ENCODE peak calls at places on chromosomes 2 and 18, in five cellular contexts. One of them, this sample, is unnamed. For H3K36me3, the result is how much of the 10 kb centered on the place peaks cover.

GRCh38 chr2:240733803-240734495 is 42.3 kb downstream of the AQP12A start:
- DNase-seq in mammary epithelial cell: no peak
- DNase-seq in astrocyte: no peak
- DNase-seq in osteoblast: no peak
- DNase-seq in IMR-90: no peak
- DNase-seq in this sample: no peak

GRCh38 chr2:241788572-241788971 is 11.9 kb downstream of the GAL3ST2 start:
- DNase-seq in IMR-90: no peak
- DNase-seq in mammary epithelial cell: peak
- DNase-seq in osteoblast: no peak
- DNase-seq in astrocyte: no peak
- DNase-seq in this sample: no peak

GRCh38 chr2:26942543-26943295 is 27.7 kb upstream of the MAPRE3 start:
- DNase-seq in mammary epithelial cell: peak
- DNase-seq in osteoblast: peak
- DNase-seq in astrocyte: peak
- DNase-seq in IMR-90: peak
- DNase-seq in this sample: peak

GRCh38 chr2:26297061-26297460 is 48.9 kb upstream of the SELENOI start:
- DNase-seq in astrocyte: no peak
- DNase-seq in mammary epithelial cell: no peak
- DNase-seq in osteoblast: no peak
- DNase-seq in IMR-90: no peak
- DNase-seq in this sample: no peak

GRCh38 chr18:14930576-14930975 is 182.6 kb downstream of the ANKRD30B start:
- DNase-seq in IMR-90: no peak
- DNase-seq in osteoblast: no peak
- DNase-seq in mammary epithelial cell: no peak
- DNase-seq in astrocyte: no peak
- DNase-seq in this sample: no peak

GRCh38 chr2:217593732-217594131 is 409.1 kb downstream of the TNS1 start:
- DNase-seq in osteoblast: no peak
- DNase-seq in IMR-90: no peak
- DNase-seq in mammary epithelial cell: no peak
- DNase-seq in astrocyte: no peak
- DNase-seq in this sample: no peak

GRCh38 chr2:208371634-208371935 is 35.0 kb upstream of the PTH2R start:
- DNase-seq in astrocyte: no peak
- DNase-seq in IMR-90: no peak
- DNase-seq in osteoblast: no peak
- DNase-seq in mammary epithelial cell: no peak
- DNase-seq in this sample: no peak

GRCh38 chr2:8627692-8628085 is 54.2 kb upstream of the ID2 start:
- DNase-seq in osteoblast: peak
- DNase-seq in astrocyte: no peak
- DNase-seq in IMR-90: no peak
- DNase-seq in mammary epithelial cell: no peak
- DNase-seq in this sample: no peak

GRCh38 chr2:69231760-69232277 is 155.2 kb downstream of the GFPT1 start:
- DNase-seq in mammary epithelial cell: no peak
- DNase-seq in osteoblast: no peak
- DNase-seq in astrocyte: no peak
- DNase-seq in IMR-90: no peak
- DNase-seq in this sample: no peak

GRCh38 chr2:86336350-86337234 is 834 bp downstream of the REEP1 start:
- DNase-seq in mammary epithelial cell: no peak
- DNase-seq in osteoblast: peak
- DNase-seq in astrocyte: no peak
- DNase-seq in IMR-90: no peak
- DNase-seq in this sample: no peak

GRCh38 chr2:3780477-3781402 is 77.4 kb downstream of the DCDC2C start:
- DNase-seq in osteoblast: peak
- DNase-seq in astrocyte: no peak
- DNase-seq in mammary epithelial cell: no peak
- DNase-seq in IMR-90: peak
- DNase-seq in this sample: peak

GRCh38 chr2:141967503-141967902 is 163.3 kb downstream of the LRP1B start:
- DNase-seq in mammary epithelial cell: no peak
- DNase-seq in astrocyte: no peak
- DNase-seq in IMR-90: no peak
- DNase-seq in osteoblast: no peak
- DNase-seq in this sample: no peak

GRCh38 chr2:23497063-23497462 is 112.1 kb downstream of the KLHL29 start:
- DNase-seq in mammary epithelial cell: peak
- DNase-seq in osteoblast: peak
- DNase-seq in astrocyte: peak
- DNase-seq in IMR-90: peak
- DNase-seq in this sample: peak

GRCh38 chr2:73981081-73981968 is 3.4 kb upstream of the TET3 start:
- DNase-seq in mammary epithelial cell: peak
- DNase-seq in IMR-90: no peak
- DNase-seq in osteoblast: peak
- DNase-seq in astrocyte: no peak
- DNase-seq in this sample: no peak

GRCh38 chr2:73982140-73982617 is 2.5 kb upstream of the TET3 start:
- DNase-seq in mammary epithelial cell: peak
- DNase-seq in osteoblast: peak
- DNase-seq in IMR-90: peak
- DNase-seq in astrocyte: peak
- DNase-seq in this sample: peak

GRCh38 chr2:73979021-73979420 is 5.7 kb upstream of the TET3 start:
- DNase-seq in IMR-90: no peak
- DNase-seq in astrocyte: no peak
- DNase-seq in osteoblast: no peak
- DNase-seq in mammary epithelial cell: no peak
- DNase-seq in this sample: no peak

GRCh38 chr2:73979686-73980085 is 5.0 kb upstream of the TET3 start:
- DNase-seq in mammary epithelial cell: peak
- DNase-seq in IMR-90: peak
- DNase-seq in astrocyte: peak
- DNase-seq in osteoblast: peak
- DNase-seq in this sample: peak

GRCh38 chr2:73980566-73980965 is 4.1 kb upstream of the TET3 start:
- DNase-seq in mammary epithelial cell: no peak
- DNase-seq in IMR-90: no peak
- DNase-seq in astrocyte: no peak
- DNase-seq in osteoblast: no peak
- DNase-seq in this sample: no peak
- H3K4me3 ChIP-seq in mammary epithelial cell: peak
- H3K4me3 ChIP-seq in IMR-90: no peak
- H3K4me3 ChIP-seq in astrocyte: no peak
- H3K4me3 ChIP-seq in osteoblast: no peak
- H3K4me3 ChIP-seq in this sample: peak

DNA sequence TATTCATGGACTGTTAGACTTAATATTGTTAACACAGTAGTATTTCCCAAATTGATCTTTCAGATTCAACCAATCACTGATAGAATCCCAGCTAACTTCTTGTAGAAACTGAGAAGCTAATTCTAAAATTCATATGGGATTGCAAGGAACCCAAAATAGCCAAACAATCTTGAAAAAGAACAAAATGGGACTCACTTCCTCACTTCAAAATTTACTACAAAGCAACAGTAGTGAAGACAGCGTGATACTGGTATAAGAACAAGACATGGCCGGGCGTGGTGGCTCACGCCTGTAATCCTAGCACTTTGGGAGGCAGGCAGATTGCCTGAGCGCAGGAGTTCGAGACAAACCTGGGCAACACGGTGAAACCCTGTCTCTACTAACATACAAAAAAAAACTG is 46.3 kb downstream of the ATL2 start:
- DNase-seq in mammary epithelial cell: no peak
- DNase-seq in osteoblast: no peak
- DNase-seq in astrocyte: no peak
- DNase-seq in IMR-90: no peak
- DNase-seq in this sample: no peak
- H3K36me3 ChIP-seq in mammary epithelial cell: under half
- H3K36me3 ChIP-seq in osteoblast: under half
- H3K36me3 ChIP-seq in astrocyte: under half
- H3K36me3 ChIP-seq in IMR-90: under half
- H3K36me3 ChIP-seq in this sample: under half

GRCh38 chr18:22713511-22713910 is 219.6 kb upstream of the RBBP8 start:
- DNase-seq in astrocyte: peak
- DNase-seq in mammary epithelial cell: no peak
- DNase-seq in IMR-90: peak
- DNase-seq in osteoblast: peak
- DNase-seq in this sample: peak

GRCh38 chr18:22711381-22711717 is 221.8 kb upstream of the RBBP8 start:
- DNase-seq in mammary epithelial cell: peak
- DNase-seq in osteoblast: no peak
- DNase-seq in astrocyte: peak
- DNase-seq in IMR-90: no peak
- DNase-seq in this sample: peak

GRCh38 chr18:22705328-22705727 is 227.8 kb upstream of the RBBP8 start:
- DNase-seq in astrocyte: peak
- DNase-seq in osteoblast: peak
- DNase-seq in IMR-90: peak
- DNase-seq in mammary epithelial cell: peak
- DNase-seq in this sample: peak

GRCh38 chr18:22709288-22710060 is 223.7 kb upstream of the RBBP8 start:
- DNase-seq in astrocyte: peak
- DNase-seq in osteoblast: no peak
- DNase-seq in mammary epithelial cell: no peak
- DNase-seq in IMR-90: peak
- DNase-seq in this sample: peak

DNA sequence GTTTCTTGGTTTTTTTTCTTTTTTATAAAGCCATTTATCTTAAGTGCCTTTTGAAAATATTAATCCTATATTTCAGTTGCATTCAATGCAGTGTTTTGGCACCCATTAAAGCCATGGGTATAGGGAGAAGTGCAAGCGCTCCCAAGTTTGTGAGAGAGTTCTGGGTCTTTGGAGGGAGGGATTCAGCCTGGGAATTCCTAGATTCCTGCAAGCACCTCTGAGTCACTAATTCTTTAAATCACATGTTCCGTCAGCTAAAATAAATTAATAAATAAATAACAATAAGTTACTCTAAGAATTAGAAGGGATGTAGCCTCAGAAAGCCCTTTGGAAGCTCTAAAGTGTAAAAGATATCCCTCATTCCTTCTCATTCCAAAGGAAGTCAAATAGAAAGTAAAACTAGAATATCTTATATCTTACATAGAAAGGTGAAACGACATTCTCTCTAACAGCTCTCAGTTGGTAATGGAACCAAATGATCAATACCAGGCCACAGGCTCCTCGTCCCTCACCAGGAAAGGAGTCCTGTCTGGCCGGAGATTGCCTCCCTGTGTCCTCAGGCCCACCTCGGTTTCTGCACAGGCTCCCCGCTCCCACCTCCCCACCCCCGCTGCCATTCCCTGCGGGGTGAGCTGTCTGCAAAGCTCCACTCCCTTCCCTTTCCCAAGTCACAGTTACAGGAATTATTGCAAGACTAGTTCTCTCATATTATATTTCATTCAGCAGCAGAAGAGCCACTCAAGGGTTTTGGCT is 222.3 kb upstream of the RBBP8 start:
- DNase-seq in mammary epithelial cell: peak
- DNase-seq in IMR-90: peak
- DNase-seq in osteoblast: peak
- DNase-seq in astrocyte: peak
- DNase-seq in this sample: peak
- H2AFZ ChIP-seq in mammary epithelial cell: peak
- H2AFZ ChIP-seq in IMR-90: peak
- H2AFZ ChIP-seq in osteoblast: peak
- H2AFZ ChIP-seq in astrocyte: peak
- H2AFZ ChIP-seq in this sample: no peak

GRCh38 chr2:147851244-147851930 is 6.6 kb downstream of the ACVR2A start:
- DNase-seq in astrocyte: no peak
- DNase-seq in osteoblast: no peak
- DNase-seq in IMR-90: no peak
- DNase-seq in mammary epithelial cell: no peak
- DNase-seq in this sample: no peak
- H3K4me3 ChIP-seq in astrocyte: no peak
- H3K4me3 ChIP-seq in osteoblast: no peak
- H3K4me3 ChIP-seq in IMR-90: no peak
- H3K4me3 ChIP-seq in mammary epithelial cell: no peak
- H3K4me3 ChIP-seq in this sample: no peak

DNA sequence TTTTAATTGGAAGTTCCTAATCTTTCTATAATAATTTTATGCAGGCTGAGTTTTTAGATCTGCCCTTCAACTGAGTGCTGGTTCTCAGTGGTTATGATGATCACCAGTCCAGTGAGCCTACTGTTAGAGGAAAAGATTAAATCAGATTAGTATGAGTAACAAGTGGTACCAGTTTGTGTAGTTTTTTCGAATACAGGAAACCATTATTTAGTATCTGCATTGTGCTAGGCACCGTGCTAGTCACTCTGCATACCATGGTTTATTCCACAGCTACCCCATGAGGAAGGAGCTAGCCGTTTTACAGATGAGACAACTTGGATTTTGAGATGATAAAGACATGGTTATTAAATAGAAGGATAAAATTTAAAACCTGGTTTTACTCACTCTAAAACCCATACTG is 6.1 kb downstream of the PSMD1 start:
- DNase-seq in mammary epithelial cell: no peak
- DNase-seq in astrocyte: no peak
- DNase-seq in osteoblast: no peak
- DNase-seq in IMR-90: no peak
- DNase-seq in this sample: no peak
- H3K36me3 ChIP-seq in mammary epithelial cell: under half
- H3K36me3 ChIP-seq in astrocyte: under half
- H3K36me3 ChIP-seq in osteoblast: half or more
- H3K36me3 ChIP-seq in IMR-90: under half
- H3K36me3 ChIP-seq in this sample: under half

GRCh38 chr2:206701952-206702630 is 16.1 kb downstream of the DYTN start:
- DNase-seq in osteoblast: no peak
- DNase-seq in astrocyte: no peak
- DNase-seq in mammary epithelial cell: no peak
- DNase-seq in IMR-90: no peak
- DNase-seq in this sample: no peak

GRCh38 chr2:206698811-206699210 is 19.4 kb downstream of the DYTN start:
- DNase-seq in astrocyte: no peak
- DNase-seq in osteoblast: no peak
- DNase-seq in IMR-90: no peak
- DNase-seq in mammary epithelial cell: no peak
- DNase-seq in this sample: no peak

GRCh38 chr2:206696910-206697309 is 21.3 kb downstream of the DYTN start:
- DNase-seq in IMR-90: no peak
- DNase-seq in osteoblast: no peak
- DNase-seq in mammary epithelial cell: no peak
- DNase-seq in astrocyte: no peak
- DNase-seq in this sample: no peak

GRCh38 chr2:206700141-206700540 is 18.1 kb downstream of the DYTN start:
- DNase-seq in IMR-90: no peak
- DNase-seq in astrocyte: peak
- DNase-seq in osteoblast: no peak
- DNase-seq in mammary epithelial cell: peak
- DNase-seq in this sample: peak
- H2AFZ ChIP-seq in IMR-90: no peak
- H2AFZ ChIP-seq in astrocyte: peak
- H2AFZ ChIP-seq in osteoblast: peak
- H2AFZ ChIP-seq in mammary epithelial cell: peak
- H2AFZ ChIP-seq in this sample: no peak

GRCh38 chr2:88856409-88857135 is 165.1 kb downstream of the RPIA start:
- DNase-seq in astrocyte: no peak
- DNase-seq in IMR-90: no peak
- DNase-seq in osteoblast: no peak
- DNase-seq in mammary epithelial cell: no peak
- DNase-seq in this sample: no peak
- H3K4me3 ChIP-seq in astrocyte: no peak
- H3K4me3 ChIP-seq in IMR-90: no peak
- H3K4me3 ChIP-seq in osteoblast: no peak
- H3K4me3 ChIP-seq in mammary epithelial cell: no peak
- H3K4me3 ChIP-seq in this sample: no peak

This sample was measured in fibroblast of lung.